ENCODE peak calls at places on chromosomes 7 and 10, in eight cellular contexts. B, K, I, L, P, W, E and X are unnamed samples.
A peak's percentile ranks its signal among the peaks of the same experiment; 100 is the strongest.

GRCh38 chr10:13117842-13118783 is 18.1 kb downstream of the OPTN start:
- DNase-seq in B (no peak), K (no peak), I (no peak), L (no peak), P (no peak), W (no peak), E (no peak), X (no peak)

GRCh38 chr7:18866359-18867036 is 250.9 kb downstream of the TWIST1 start:
- DNase-seq in B (peak; percentile 57), K (peak; percentile 100), I (peak; percentile 30), L (no peak), P (no peak), W (peak; percentile 84), E (peak; percentile 11), X (peak; percentile 100)

GRCh38 chr10:113527181-113527580 is 25.7 kb upstream of the HABP2 start:
- DNase-seq in B (no peak), K (no peak), I (no peak), L (no peak), P (no peak), W (no peak), E (no peak), X (no peak)

GRCh38 chr7:142720140-142720773 is 29.0 kb upstream of the PRSS1 start:
- DNase-seq in B (no peak), K (no peak), I (no peak), L (no peak), P (no peak), W (no peak), E (no peak), X (no peak)

GRCh38 chr10:131398166-131398565 is 86.6 kb upstream of the TCERG1L start:
- DNase-seq in B (no peak), K (no peak), I (no peak), L (no peak), P (no peak), W (no peak), E (no peak), X (no peak)

GRCh38 chr10:81730901-81731300 is 144.1 kb upstream of the NRG3 start:
- DNase-seq in B (no peak), K (no peak), I (no peak), L (no peak), P (no peak), W (no peak), E (no peak), X (no peak)

GRCh38 chr7:106071356-106071998 is 40.6 kb downstream of the SYPL1 start:
- DNase-seq in B (no peak), K (no peak), I (peak; percentile 95), L (no peak), P (peak; percentile 61), W (no peak), E (no peak), X (no peak)

GRCh38 chr10:124650820-124651401 is 93.3 kb downstream of the FAM53B start:
- DNase-seq in B (no peak), K (no peak), I (no peak), L (no peak), P (no peak), W (peak; percentile 19), E (no peak), X (no peak)

GRCh38 chr10:97102441-97102840 is 83.3 kb downstream of the SLIT1 start:
- DNase-seq in B (peak; percentile 60), K (no peak), I (no peak), L (no peak), P (no peak), W (peak; percentile 64), E (no peak), X (no peak)

GRCh38 chr7:113953553-113953952 is 34.7 kb upstream of the PPP1R3A start:
- DNase-seq in B (no peak), K (no peak), I (no peak), L (no peak), P (no peak), W (no peak), E (no peak), X (no peak)

GRCh38 chr7:132560825-132561529 is 15.3 kb downstream of the PLXNA4 start:
- DNase-seq in B (no peak), K (no peak), I (no peak), L (no peak), P (no peak), W (no peak), E (no peak), X (no peak)

GRCh38 chr10:118166951-118167350 is 120.2 kb upstream of the RAB11FIP2 start:
- DNase-seq in B (no peak), K (no peak), I (no peak), L (no peak), P (no peak), W (no peak), E (no peak), X (peak; percentile 81)

GRCh38 chr7:132977234-132977633 is 104.7 kb downstream of the CHCHD3 start:
- DNase-seq in B (no peak), K (no peak), I (no peak), L (no peak), P (no peak), W (no peak), E (no peak), X (no peak)

GRCh38 chr7:50976064-50976463 is 193.4 kb upstream of the GRB10 start:
- DNase-seq in B (no peak), K (no peak), I (no peak), L (no peak), P (no peak), W (no peak), E (no peak), X (no peak)

GRCh38 chr10:80755893-80756292 is 218.2 kb downstream of the SH2D4B start:
- DNase-seq in B (no peak), K (no peak), I (no peak), L (no peak), P (no peak), W (no peak), E (no peak), X (no peak)

GRCh38 chr10:1404953-1405260 is 332.4 kb downstream of the ADARB2 start:
- DNase-seq in B (no peak), K (no peak), I (no peak), L (no peak), P (no peak), W (no peak), E (no peak), X (no peak)

GRCh38 chr10:83957168-83957750 is 182.1 kb upstream of the GHITM start:
- DNase-seq in B (no peak), K (no peak), I (no peak), L (no peak), P (no peak), W (no peak), E (no peak), X (no peak)

GRCh38 chr7:105723582-105723981 is 142.3 kb upstream of the EFCAB10 start:
- DNase-seq in B (no peak), K (no peak), I (no peak), L (no peak), P (no peak), W (no peak), E (no peak), X (no peak)

GRCh38 chr7:94913391-94913790 is 6.0 kb downstream of the PPP1R9A start:
- DNase-seq in B (no peak), K (no peak), I (no peak), L (no peak), P (no peak), W (no peak), E (no peak), X (no peak)

GRCh38 chr7:151782598-151783448 is 94.1 kb downstream of the PRKAG2 start:
- DNase-seq in B (peak; percentile 71), K (peak; percentile 52), I (no peak), L (peak; percentile 24), P (peak; percentile 52), W (peak; percentile 74), E (peak; percentile 50), X (peak; percentile 32)
- H3K4me3 ChIP-seq in B (peak overlapping the region; percentile 50), K (peak overlapping the region; percentile 17), I (no peak overlapping the region), L (peak overlapping the region; percentile 35), P (no peak overlapping the region), W (peak overlapping the region; percentile 36), E (peak overlapping the region; percentile 33), X (peak overlapping the region; percentile 13)

GRCh38 chr10:99484626-99485581 is 47.8 kb upstream of the NKX2-3 start:
- DNase-seq in B (no peak), K (no peak), I (no peak), L (no peak), P (no peak), W (no peak), E (no peak), X (no peak)
- TF ChIP-seq CTCF in B (no peak), K (no peak), I (no peak), L (no peak), P (no peak), W (no peak), E (no peak), X (peak; percentile 7)

GRCh38 chr7:122438492-122438891 is 133.9 kb upstream of the FEZF1 start:
- DNase-seq in B (no peak), K (no peak), I (no peak), L (no peak), P (no peak), W (no peak), E (no peak), X (no peak)

GRCh38 chr7:122433765-122434164 is 129.2 kb upstream of the FEZF1 start:
- DNase-seq in B (no peak), K (no peak), I (no peak), L (no peak), P (no peak), W (no peak), E (no peak), X (no peak)

GRCh38 chr7:122442929-122443328 is 138.4 kb upstream of the FEZF1 start:
- DNase-seq in B (no peak), K (no peak), I (no peak), L (no peak), P (no peak), W (no peak), E (no peak), X (no peak)

DNA sequence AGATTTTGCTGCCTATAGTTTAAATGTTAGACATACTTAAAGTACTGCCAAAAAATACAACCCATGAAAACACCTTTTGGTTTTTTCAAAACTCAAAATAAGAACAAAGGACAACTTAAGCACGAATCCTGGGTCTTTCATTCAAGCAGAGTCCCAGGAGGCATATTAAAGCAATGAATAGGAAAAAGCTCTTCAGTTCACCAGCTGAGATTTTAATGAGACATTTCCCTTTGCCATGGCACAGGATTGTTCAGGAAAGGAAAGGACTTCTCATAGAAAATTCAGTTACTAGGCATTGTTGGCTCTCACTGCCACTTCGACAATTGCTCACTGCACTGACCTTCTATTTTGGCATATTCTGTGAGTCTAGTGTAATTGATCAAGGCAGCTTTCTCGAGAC is 133.5 kb upstream of the FEZF1 start:
- DNase-seq in B (no peak), K (peak; percentile 3), I (no peak), L (no peak), P (no peak), W (no peak), E (no peak), X (no peak)
- H3K4me3 ChIP-seq in B (no peak overlapping the region), K (no peak overlapping the region), I (no peak overlapping the region), L (no peak overlapping the region), P (no peak overlapping the region), W (no peak overlapping the region), E (no peak overlapping the region), X (no peak overlapping the region)

DNA sequence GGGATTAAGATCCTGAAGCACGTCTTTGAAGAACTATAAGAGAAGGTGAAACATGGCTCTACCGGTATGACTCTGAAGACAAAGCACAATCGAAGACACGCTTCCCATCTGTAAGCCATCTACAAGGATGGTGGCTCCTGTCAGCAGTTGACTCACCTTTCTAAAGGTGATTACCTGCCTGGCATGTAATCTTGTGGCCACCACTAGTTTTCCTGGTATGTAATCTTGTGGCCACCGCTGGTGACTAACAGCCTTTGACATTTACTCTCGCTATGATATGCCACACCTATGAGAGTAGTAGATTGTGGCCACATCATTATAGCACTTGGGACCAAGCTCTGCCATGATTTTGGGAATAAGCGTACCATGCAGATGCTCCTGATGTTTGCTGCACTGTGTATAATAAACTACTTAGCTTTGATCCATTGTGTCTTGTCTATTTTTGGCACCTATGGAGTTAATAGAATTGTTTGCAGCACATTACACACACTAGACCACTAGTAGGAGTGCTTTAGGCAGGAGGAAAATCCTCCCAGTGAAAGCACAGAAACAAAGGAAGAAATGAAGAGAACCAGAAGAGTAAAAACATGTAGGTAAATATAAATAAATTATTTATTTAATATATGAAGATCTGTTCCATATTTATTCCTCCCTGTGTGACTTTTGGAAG is 59.8 kb downstream of the VAX1 start:
- DNase-seq in B (no peak), K (no peak), I (no peak), L (no peak), P (no peak), W (no peak), E (no peak), X (no peak)
- TF ChIP-seq CTCF in B (no peak), K (no peak), I (no peak), L (no peak), P (no peak), W (no peak), E (no peak), X (no peak)